ENCODE peak calls at places on chromosomes 6 and 20, in nine cellular contexts. One of them, this sample, is unnamed.

GRCh38 chr20:38835792-38836191 is 30.3 kb downstream of the PPP1R16B start:
- DNase-seq in retinal pigment epithelial cell: no peak
- DNase-seq in lung microvascular endothelial cell: no peak
- DNase-seq in astrocyte of the hippocampus: no peak
- DNase-seq in NCI-H345: no peak
- DNase-seq in kidney tubule cell: no peak
- DNase-seq in right cardiac atrium: no peak
- DNase-seq in globus pallidus: peak
- DNase-seq in ACHN: no peak
- DNase-seq in this sample: no peak

GRCh38 chr6:154164397-154164796 is 125.4 kb downstream of the OPRM1 start:
- DNase-seq in retinal pigment epithelial cell: peak
- DNase-seq in lung microvascular endothelial cell: peak
- DNase-seq in astrocyte of the hippocampus: peak
- DNase-seq in NCI-H345: no peak
- DNase-seq in kidney tubule cell: peak
- DNase-seq in right cardiac atrium: peak
- DNase-seq in globus pallidus: peak
- DNase-seq in ACHN: peak
- DNase-seq in this sample: peak

GRCh38 chr20:47950103-47950502 is 164.8 kb upstream of the SULF2 start:
- DNase-seq in retinal pigment epithelial cell: peak
- DNase-seq in lung microvascular endothelial cell: peak
- DNase-seq in astrocyte of the hippocampus: peak
- DNase-seq in NCI-H345: peak
- DNase-seq in kidney tubule cell: peak
- DNase-seq in right cardiac atrium: no peak
- DNase-seq in globus pallidus: peak
- DNase-seq in ACHN: no peak
- DNase-seq in this sample: peak

GRCh38 chr6:26330835-26331808 is 33.9 kb upstream of the BTN3A2 start:
- DNase-seq in retinal pigment epithelial cell: no peak
- DNase-seq in lung microvascular endothelial cell: peak
- DNase-seq in astrocyte of the hippocampus: peak
- DNase-seq in NCI-H345: peak
- DNase-seq in kidney tubule cell: peak
- DNase-seq in right cardiac atrium: no peak
- DNase-seq in globus pallidus: no peak
- DNase-seq in ACHN: peak
- DNase-seq in this sample: peak

GRCh38 chr6:26170181-26170580 is 83.0 kb downstream of the HFE start:
- DNase-seq in retinal pigment epithelial cell: no peak
- DNase-seq in lung microvascular endothelial cell: no peak
- DNase-seq in astrocyte of the hippocampus: no peak
- DNase-seq in NCI-H345: no peak
- DNase-seq in kidney tubule cell: peak
- DNase-seq in right cardiac atrium: no peak
- DNase-seq in globus pallidus: no peak
- DNase-seq in ACHN: no peak
- DNase-seq in this sample: peak

GRCh38 chr20:19338960-19339359 is 126.5 kb downstream of the SLC24A3 start:
- DNase-seq in retinal pigment epithelial cell: no peak
- DNase-seq in lung microvascular endothelial cell: no peak
- DNase-seq in astrocyte of the hippocampus: no peak
- DNase-seq in NCI-H345: no peak
- DNase-seq in kidney tubule cell: no peak
- DNase-seq in right cardiac atrium: no peak
- DNase-seq in globus pallidus: no peak
- DNase-seq in ACHN: no peak
- DNase-seq in this sample: no peak

GRCh38 chr6:17064975-17065374 is 36.9 kb upstream of the STMND1 start:
- DNase-seq in retinal pigment epithelial cell: no peak
- DNase-seq in lung microvascular endothelial cell: no peak
- DNase-seq in astrocyte of the hippocampus: no peak
- DNase-seq in NCI-H345: no peak
- DNase-seq in kidney tubule cell: no peak
- DNase-seq in right cardiac atrium: no peak
- DNase-seq in globus pallidus: no peak
- DNase-seq in ACHN: no peak
- DNase-seq in this sample: no peak

GRCh38 chr20:36384022-36384619 is 78.0 kb downstream of the DLGAP4 start:
- DNase-seq in retinal pigment epithelial cell: no peak
- DNase-seq in lung microvascular endothelial cell: peak
- DNase-seq in astrocyte of the hippocampus: peak
- DNase-seq in NCI-H345: no peak
- DNase-seq in kidney tubule cell: peak
- DNase-seq in right cardiac atrium: no peak
- DNase-seq in globus pallidus: no peak
- DNase-seq in ACHN: peak
- DNase-seq in this sample: peak

GRCh38 chr20:38674178-38675133 is 49.8 kb upstream of the SLC32A1 start:
- DNase-seq in retinal pigment epithelial cell: no peak
- DNase-seq in lung microvascular endothelial cell: peak
- DNase-seq in astrocyte of the hippocampus: peak
- DNase-seq in NCI-H345: peak
- DNase-seq in kidney tubule cell: peak
- DNase-seq in right cardiac atrium: peak
- DNase-seq in globus pallidus: peak
- DNase-seq in ACHN: peak
- DNase-seq in this sample: no peak

GRCh38 chr20:52434453-52434852 is 242.9 kb upstream of the ZFP64 start:
- DNase-seq in retinal pigment epithelial cell: no peak
- DNase-seq in lung microvascular endothelial cell: no peak
- DNase-seq in astrocyte of the hippocampus: no peak
- DNase-seq in NCI-H345: no peak
- DNase-seq in kidney tubule cell: no peak
- DNase-seq in right cardiac atrium: no peak
- DNase-seq in globus pallidus: no peak
- DNase-seq in ACHN: no peak
- DNase-seq in this sample: no peak

GRCh38 chr20:7911586-7912330 is 28.5 kb downstream of the HAO1 start:
- DNase-seq in retinal pigment epithelial cell: no peak
- DNase-seq in lung microvascular endothelial cell: peak
- DNase-seq in astrocyte of the hippocampus: no peak
- DNase-seq in NCI-H345: no peak
- DNase-seq in kidney tubule cell: no peak
- DNase-seq in right cardiac atrium: no peak
- DNase-seq in globus pallidus: peak
- DNase-seq in ACHN: no peak
- DNase-seq in this sample: peak

GRCh38 chr6:155158044-155158843 is 105.6 kb upstream of the CLDN20 start:
- DNase-seq in retinal pigment epithelial cell: no peak
- DNase-seq in lung microvascular endothelial cell: peak
- DNase-seq in astrocyte of the hippocampus: no peak
- DNase-seq in NCI-H345: no peak
- DNase-seq in kidney tubule cell: peak
- DNase-seq in right cardiac atrium: no peak
- DNase-seq in globus pallidus: no peak
- DNase-seq in ACHN: no peak
- DNase-seq in this sample: peak

GRCh38 chr20:1474817-1475603 is 8.4 kb upstream of the NSFL1C start:
- DNase-seq in retinal pigment epithelial cell: no peak
- DNase-seq in lung microvascular endothelial cell: peak
- DNase-seq in astrocyte of the hippocampus: no peak
- DNase-seq in NCI-H345: no peak
- DNase-seq in kidney tubule cell: peak
- DNase-seq in right cardiac atrium: no peak
- DNase-seq in globus pallidus: no peak
- DNase-seq in ACHN: no peak
- DNase-seq in this sample: peak

GRCh38 chr6:26251354-26252081 is 113.5 kb upstream of the BTN3A2 start:
- DNase-seq in retinal pigment epithelial cell: no peak
- DNase-seq in lung microvascular endothelial cell: peak
- DNase-seq in astrocyte of the hippocampus: peak
- DNase-seq in NCI-H345: peak
- DNase-seq in kidney tubule cell: peak
- DNase-seq in right cardiac atrium: peak
- DNase-seq in globus pallidus: peak
- DNase-seq in ACHN: peak
- DNase-seq in this sample: peak

GRCh38 chr6:41072836-41073202 is at the start of gene NFYA:
- DNase-seq in retinal pigment epithelial cell: peak
- DNase-seq in lung microvascular endothelial cell: no peak
- DNase-seq in astrocyte of the hippocampus: no peak
- DNase-seq in NCI-H345: no peak
- DNase-seq in kidney tubule cell: no peak
- DNase-seq in right cardiac atrium: peak
- DNase-seq in globus pallidus: no peak
- DNase-seq in ACHN: peak
- DNase-seq in this sample: peak

GRCh38 chr6:53802582-53802981 is 7.8 kb downstream of the LRRC1 start:
- DNase-seq in retinal pigment epithelial cell: no peak
- DNase-seq in lung microvascular endothelial cell: no peak
- DNase-seq in astrocyte of the hippocampus: no peak
- DNase-seq in NCI-H345: no peak
- DNase-seq in kidney tubule cell: no peak
- DNase-seq in right cardiac atrium: no peak
- DNase-seq in globus pallidus: no peak
- DNase-seq in ACHN: no peak
- DNase-seq in this sample: no peak

GRCh38 chr6:108960601-108961000 is 112.4 kb downstream of the ARMC2 start:
- DNase-seq in retinal pigment epithelial cell: no peak
- DNase-seq in lung microvascular endothelial cell: no peak
- DNase-seq in astrocyte of the hippocampus: no peak
- DNase-seq in NCI-H345: no peak
- DNase-seq in kidney tubule cell: no peak
- DNase-seq in right cardiac atrium: no peak
- DNase-seq in globus pallidus: no peak
- DNase-seq in ACHN: no peak
- DNase-seq in this sample: no peak

GRCh38 chr6:89145962-89146747 is at the start of gene PM20D2:
- DNase-seq in retinal pigment epithelial cell: no peak
- DNase-seq in lung microvascular endothelial cell: peak
- DNase-seq in astrocyte of the hippocampus: peak
- DNase-seq in NCI-H345: peak
- DNase-seq in kidney tubule cell: peak
- DNase-seq in right cardiac atrium: peak
- DNase-seq in globus pallidus: no peak
- DNase-seq in ACHN: peak
- DNase-seq in this sample: peak

GRCh38 chr6:45310118-45310788 is 17.9 kb upstream of the RUNX2 start:
- DNase-seq in retinal pigment epithelial cell: no peak
- DNase-seq in lung microvascular endothelial cell: peak
- DNase-seq in astrocyte of the hippocampus: no peak
- DNase-seq in NCI-H345: no peak
- DNase-seq in kidney tubule cell: no peak
- DNase-seq in right cardiac atrium: no peak
- DNase-seq in globus pallidus: no peak
- DNase-seq in ACHN: no peak
- DNase-seq in this sample: no peak

GRCh38 chr6:167130008-167130677 is 7.2 kb downstream of the CCR6 start:
- DNase-seq in retinal pigment epithelial cell: no peak
- DNase-seq in lung microvascular endothelial cell: no peak
- DNase-seq in astrocyte of the hippocampus: no peak
- DNase-seq in NCI-H345: no peak
- DNase-seq in kidney tubule cell: no peak
- DNase-seq in right cardiac atrium: no peak
- DNase-seq in globus pallidus: no peak
- DNase-seq in ACHN: no peak
- DNase-seq in this sample: no peak

GRCh38 chr6:157514659-157515496 is 133.9 kb downstream of the ZDHHC14 start:
- DNase-seq in retinal pigment epithelial cell: peak
- DNase-seq in lung microvascular endothelial cell: peak
- DNase-seq in astrocyte of the hippocampus: peak
- DNase-seq in NCI-H345: no peak
- DNase-seq in kidney tubule cell: peak
- DNase-seq in right cardiac atrium: peak
- DNase-seq in globus pallidus: no peak
- DNase-seq in ACHN: peak
- DNase-seq in this sample: peak

GRCh38 chr6:122238861-122239260 is 160.6 kb upstream of the HSF2 start:
- DNase-seq in retinal pigment epithelial cell: no peak
- DNase-seq in lung microvascular endothelial cell: no peak
- DNase-seq in astrocyte of the hippocampus: no peak
- DNase-seq in NCI-H345: no peak
- DNase-seq in kidney tubule cell: no peak
- DNase-seq in right cardiac atrium: no peak
- DNase-seq in globus pallidus: no peak
- DNase-seq in ACHN: no peak
- DNase-seq in this sample: no peak

GRCh38 chr6:148947621-148948444 is 201.0 kb downstream of the UST start:
- DNase-seq in retinal pigment epithelial cell: peak
- DNase-seq in lung microvascular endothelial cell: peak
- DNase-seq in astrocyte of the hippocampus: peak
- DNase-seq in NCI-H345: peak
- DNase-seq in kidney tubule cell: peak
- DNase-seq in right cardiac atrium: peak
- DNase-seq in globus pallidus: peak
- DNase-seq in ACHN: peak
- DNase-seq in this sample: peak

This sample was measured in M059J.